ENCODE peak calls at places on chromosomes 12 and 14, in five cellular contexts. A, Z, W, L and M are unnamed samples.

GRCh38 chr12:98007963-98008362 is 507.4 kb upstream of the TMPO start:
- DNase-seq in A (no peak), Z (no peak), W (no peak), L (no peak), M (no peak)

GRCh38 chr14:58278177-58278576 is 20.2 kb upstream of the ARID4A start:
- DNase-seq in A (no peak), Z (no peak), W (no peak), L (no peak), M (no peak)

GRCh38 chr14:36151335-36151734 is 25.2 kb downstream of the PTCSC3 start:
- DNase-seq in A (no peak), Z (no peak), W (no peak), L (no peak), M (no peak)

GRCh38 chr14:64835431-64835830 is 44.3 kb downstream of the SPTB start:
- DNase-seq in A (no peak), Z (no peak), W (no peak), L (no peak), M (no peak)

GRCh38 chr14:59032821-59033220 is 155.6 kb upstream of the DAAM1 start:
- DNase-seq in A (no peak), Z (no peak), W (no peak), L (no peak), M (no peak)

GRCh38 chr12:50642755-50643154 is 121.1 kb upstream of the ATF1 start:
- DNase-seq in A (no peak), Z (peak; percentile 1), W (no peak), L (no peak), M (no peak)

GRCh38 chr14:54797556-54797955 is 105.1 kb downstream of the GCH1 start:
- DNase-seq in A (no peak), Z (no peak), W (no peak), L (no peak), M (no peak)

GRCh38 chr12:6958609-6959375 is 7.6 kb downstream of the PTPN6 start:
- DNase-seq in A (no peak), Z (no peak), W (peak; percentile 61), L (no peak), M (no peak)

GRCh38 chr14:73283592-73284379 is 46.5 kb downstream of the PAPLN start:
- DNase-seq in A (no peak), Z (no peak), W (no peak), L (no peak), M (no peak)

GRCh38 chr14:103618999-103619398 is 10.0 kb upstream of the KLC1 start:
- DNase-seq in A (no peak), Z (no peak), W (no peak), L (no peak), M (no peak)

GRCh38 chr12:132317233-132317938 is 12.0 kb downstream of the GALNT9 start:
- DNase-seq in A (no peak), Z (no peak), W (peak; percentile 26), L (no peak), M (no peak)

GRCh38 chr14:104577457-104578301 is 1.9 kb upstream of the C14orf180 start:
- DNase-seq in A (no peak), Z (no peak), W (no peak), L (no peak), M (no peak)

GRCh38 chr12:24198936-24199644 is 249.6 kb upstream of the SOX5 start:
- DNase-seq in A (no peak), Z (no peak), W (no peak), L (no peak), M (no peak)

GRCh38 chr12:75722714-75723200 is 211.3 kb upstream of the KRR1 start:
- DNase-seq in A (peak; percentile 5), Z (peak; percentile 43), W (no peak), L (peak; percentile 8), M (no peak)

GRCh38 chr12:25730489-25731349 is 177.6 kb upstream of the LMNTD1 start:
- DNase-seq in A (no peak), Z (no peak), W (no peak), L (no peak), M (no peak)

GRCh38 chr12:104751024-104751570 is 207.0 kb downstream of the SLC41A2 start:
- DNase-seq in A (no peak), Z (peak; percentile 27), W (no peak), L (no peak), M (no peak)

GRCh38 chr14:68444449-68445168 is 348.3 kb downstream of the ZFP36L1 start:
- DNase-seq in A (no peak), Z (no peak), W (no peak), L (no peak), M (no peak)

GRCh38 chr12:27779416-27779815 is 617 bp upstream of the KLHL42 start:
- DNase-seq in A (no peak), Z (peak; percentile 25), W (no peak), L (peak; percentile 11), M (no peak)

GRCh38 chr14:97106166-97106565 is 309.0 kb downstream of the VRK1 start:
- DNase-seq in A (no peak), Z (peak; percentile 20), W (no peak), L (peak; percentile 4), M (no peak)

GRCh38 chr12:50282581-50283229 is 615 bp downstream of the LIMA1 start:
- DNase-seq in A (no peak), Z (no peak), W (no peak), L (no peak), M (no peak)

GRCh38 chr12:24499151-24500146 is 449.5 kb downstream of the BCAT1 start:
- DNase-seq in A (no peak), Z (no peak), W (no peak), L (no peak), M (no peak)

GRCh38 chr14:65360144-65360784 is 52.3 kb upstream of the FUT8 start:
- DNase-seq in A (no peak), Z (no peak), W (no peak), L (no peak), M (no peak)

GRCh38 chr14:23306412-23307145 is at the start of gene BCL2L2:
- DNase-seq in A (no peak), Z (peak; percentile 89), W (peak; percentile 95), L (no peak), M (no peak)

GRCh38 chr14:24339284-24340151 is at the start of gene RIPK3:
- DNase-seq in A (peak; percentile 40), Z (no peak), W (peak; percentile 66), L (peak; percentile 70), M (no peak)

GRCh38 chr12:3747543-3747942 is 5.4 kb downstream of the CRACR2A start:
- DNase-seq in A (no peak), Z (no peak), W (no peak), L (no peak), M (no peak)

GRCh38 chr12:98440165-98440581 is 75.2 kb upstream of the TMPO start:
- DNase-seq in A (no peak), Z (no peak), W (peak; percentile 64), L (no peak), M (no peak)

GRCh38 chr12:34033628-34034296 is 11.5 kb downstream of the ALG10 start:
- DNase-seq in A (no peak), Z (peak; percentile 7), W (no peak), L (no peak), M (no peak)

GRCh38 chr14:104930526-104931322 is 6.0 kb downstream of the PLD4 start:
- DNase-seq in A (no peak), Z (no peak), W (no peak), L (no peak), M (no peak)

GRCh38 chr12:51788876-51789275 is 59.6 kb downstream of the FIGNL2 start:
- DNase-seq in A (no peak), Z (no peak), W (no peak), L (no peak), M (no peak)

GRCh38 chr12:21330682-21331253 is 3.9 kb downstream of the SLCO1A2 start:
- DNase-seq in A (no peak), Z (peak; percentile 3), W (no peak), L (no peak), M (no peak)

GRCh38 chr14:105487986-105488777 is 1.5 kb downstream of the CRIP1 start:
- DNase-seq in A (no peak), Z (no peak), W (peak; percentile 53), L (no peak), M (no peak)